ENCODE peak calls at places on chromosomes 13 and 19, in six cellular contexts. K is GM13977; O is hepatic stellate cell; I is activated T-helper 1 cell treated with anti-CD3 and anti-CD28 coated beads, Interleukin-2, amount 50 U/mL, for 16 hours; Q is stimulated activated CD4-positive, alpha-beta T cell treated with anti-CD3 and anti-CD28 coated beads, Interleukin-15, amount 100 ng/mL, for 1 hour; X is SHP77. U is an unnamed sample.

GRCh38 chr13:90979059-90979458 is 368.4 kb upstream of the MIR17HG start:
- DNase-seq in K (no peak), X (no peak), I (no peak), O (no peak), Q (no peak), U (no peak)

GRCh38 chr13:20772401-20773131 is 1.2 kb downstream of the EEF1AKMT1 start:
- DNase-seq in O (no peak), I (no peak), Q (no peak), X (no peak), K (no peak), U (no peak)

GRCh38 chr19:45899253-45899652 is 3.2 kb downstream of the MYPOP start:
- DNase-seq in I (no peak), K (no peak), Q (no peak), O (no peak), X (no peak), U (no peak)

GRCh38 chr13:65808061-65808460 is 1422.1 kb downstream of the PCDH9 start:
- DNase-seq in Q (no peak), O (no peak), X (no peak), I (no peak), K (no peak), U (no peak)

GRCh38 chr13:34369925-34370324 is 552.0 kb downstream of the RFC3 start:
- DNase-seq in X (no peak), O (no peak), K (no peak), I (no peak), Q (no peak), U (no peak)

GRCh38 chr13:66425741-66426140 is 804.4 kb downstream of the PCDH9 start:
- DNase-seq in O (no peak), K (no peak), Q (no peak), X (no peak), I (no peak), U (no peak)

GRCh38 chr13:71605744-71606143 is 261.3 kb downstream of the DACH1 start:
- DNase-seq in K (no peak), O (no peak), I (no peak), Q (no peak), X (no peak), U (no peak)

GRCh38 chr13:44734204-44734707 is 158.1 kb upstream of the TSC22D1 start:
- DNase-seq in O (no peak), X (no peak), K (no peak), I (no peak), Q (no peak), U (peak)

GRCh38 chr19:8213827-8214672 is 4.9 kb downstream of the CERS4 start:
- DNase-seq in Q (no peak), O (no peak), X (no peak), I (no peak), K (no peak), U (no peak)

GRCh38 chr19:43132696-43133095 is 50.2 kb upstream of the PSG2 start:
- DNase-seq in O (no peak), X (no peak), K (no peak), Q (no peak), I (no peak), U (no peak)

GRCh38 chr19:46624958-46625661 is at the start of gene PTGIR:
- DNase-seq in X (no peak), O (peak), I (no peak), K (no peak), Q (no peak), U (no peak)

GRCh38 chr13:33258437-33259193 is 26.9 kb downstream of the STARD13 start:
- DNase-seq in Q (no peak), O (no peak), I (no peak), X (no peak), K (no peak), U (no peak)

GRCh38 chr13:20387441-20387971 is 138.2 kb downstream of the CRYL1 start:
- DNase-seq in I (no peak), O (no peak), Q (no peak), K (no peak), X (no peak), U (no peak)

GRCh38 chr19:1019616-1019961 is 1.3 kb downstream of the TMEM259 start:
- DNase-seq in Q (no peak), X (no peak), I (no peak), K (no peak), O (no peak), U (no peak)

GRCh38 chr13:114124921-114125320 is 7.5 kb downstream of the RASA3 start:
- DNase-seq in O (peak), X (no peak), K (peak), I (no peak), Q (no peak), U (no peak)

GRCh38 chr13:78137404-78138142 is 218.9 kb upstream of the EDNRB start:
- DNase-seq in X (peak), O (peak), Q (no peak), K (peak), I (no peak), U (peak)

GRCh38 chr13:71252191-71252704 is 614.8 kb downstream of the DACH1 start:
- DNase-seq in X (no peak), O (no peak), Q (no peak), I (no peak), K (no peak), U (no peak)

GRCh38 chr13:105518086-105518485 is 1017.4 kb downstream of the EFNB2 start:
- DNase-seq in O (no peak), Q (no peak), K (no peak), I (no peak), X (no peak), U (no peak)

GRCh38 chr19:374886-375235 is 30.3 kb upstream of the MIER2 start:
- DNase-seq in I (no peak), O (no peak), K (no peak), Q (no peak), X (no peak), U (no peak)

GRCh38 chr19:1650627-1651009 is 1.8 kb downstream of the TCF3 start:
- DNase-seq in K (no peak), Q (no peak), X (no peak), O (peak), I (no peak), U (no peak)

GRCh38 chr19:14566712-14567077 is 5.2 kb downstream of the NDUFB7 start:
- DNase-seq in O (no peak), I (no peak), K (no peak), X (no peak), Q (no peak), U (no peak)

GRCh38 chr19:18073197-18073596 is 13.5 kb downstream of the IL12RB1 start:
- DNase-seq in O (no peak), X (no peak), I (no peak), K (no peak), Q (no peak), U (no peak)

GRCh38 chr19:33374406-33374703 is 846 bp downstream of the CEBPG start:
- DNase-seq in I (no peak), K (peak), O (peak), Q (no peak), X (peak), U (peak)

GRCh38 chr13:32650705-32651311 is 64.6 kb downstream of the PDS5B start:
- DNase-seq in K (peak), X (peak), Q (no peak), I (no peak), O (peak), U (peak)

GRCh38 chr19:6718741-6719539 is 1.5 kb downstream of the C3 start:
- DNase-seq in K (peak), O (peak), Q (no peak), X (no peak), I (no peak), U (no peak)

GRCh38 chr13:82636119-82636518 is 1246.2 kb downstream of the SLITRK1 start:
- DNase-seq in O (no peak), I (no peak), Q (no peak), K (no peak), X (no peak), U (no peak)

GRCh38 chr19:48351341-48351752 is 12.4 kb downstream of the TMEM143 start:
- DNase-seq in I (peak), X (peak), K (peak), Q (peak), O (peak), U (peak)

GRCh38 chr13:44024496-44025155 is 144.9 kb downstream of the LACC1 start:
- DNase-seq in Q (no peak), I (no peak), K (no peak), O (no peak), X (no peak), U (no peak)

GRCh38 chr13:32790731-32791130 is 204.5 kb downstream of the PDS5B start:
- DNase-seq in I (no peak), Q (no peak), O (no peak), X (no peak), K (no peak), U (no peak)

GRCh38 chr13:112743451-112744305 is 53.8 kb downstream of the ATP11A start:
- DNase-seq in I (no peak), Q (no peak), K (no peak), X (peak), O (no peak), U (no peak)

GRCh38 chr13:112069063-112069726 is 2.2 kb downstream of the SOX1 start:
- DNase-seq in K (no peak), I (no peak), O (no peak), Q (no peak), X (no peak), U (peak)

GRCh38 chr13:46367622-46368327 is 19.3 kb downstream of the RUBCNL start:
- DNase-seq in K (no peak), O (peak), X (no peak), I (no peak), Q (no peak), U (no peak)

GRCh38 chr19:3868770-3869456 is at the start of gene ZFR2:
- DNase-seq in Q (peak), O (no peak), X (no peak), I (no peak), K (no peak), U (no peak)

GRCh38 chr19:58475714-58476497 is at the start of gene ZNF446:
- DNase-seq in I (peak), O (peak), K (peak), Q (peak), X (peak), U (peak)

U was measured in NCI-H1092 treated with DMSO at 0.1 percent for 48 hours.